ENCODE peak calls at places on chromosomes 6 and 20, in five cellular contexts. I is cardiac muscle cell, T is nephron progenitor cell, C is GM23338, P is ovary. E is an unnamed sample.

GRCh38 chr6:39243809-39244208 is 14.5 kb upstream of the KCNK5 start:
- DNase-seq in C (peak; percentile 29), I (no peak), T (no peak), P (no peak), E (no peak)

GRCh38 chr6:146111864-146112263 is 83.0 kb downstream of the GRM1 start:
- DNase-seq in T (no peak), C (peak; percentile 10), P (no peak), I (no peak), E (no peak)

GRCh38 chr6:14088600-14089168 is 28.9 kb upstream of the CD83 start:
- DNase-seq in I (no peak), P (no peak), C (no peak), T (no peak), E (no peak)

GRCh38 chr6:151284012-151284411 is 44.2 kb downstream of the AKAP12 start:
- DNase-seq in P (no peak), T (no peak), C (no peak), I (no peak), E (no peak)

GRCh38 chr20:50585214-50585613 is 75.0 kb downstream of the PTPN1 start:
- DNase-seq in P (no peak), C (no peak), I (no peak), T (no peak), E (no peak)

GRCh38 chr6:152206072-152206818 is 398.8 kb downstream of the ESR1 start:
- DNase-seq in P (no peak), C (peak; percentile 71), T (peak; percentile 26), I (peak; percentile 25), E (no peak)

GRCh38 chr20:23049933-23050838 is 714 bp upstream of the THBD start:
- DNase-seq in T (peak; percentile 39), I (peak; percentile 42), P (peak; percentile 40), C (peak; percentile 53), E (peak; percentile 15)

GRCh38 chr20:57581202-57582028 is 20.5 kb downstream of the PCK1 start:
- DNase-seq in T (no peak), I (no peak), C (no peak), P (no peak), E (no peak)

GRCh38 chr20:51884561-51884960 is 82.2 kb upstream of the SALL4 start:
- DNase-seq in P (no peak), C (no peak), I (peak; percentile 76), T (no peak), E (no peak)

GRCh38 chr6:130927305-130927704 is 100.1 kb downstream of the SMLR1 start:
- DNase-seq in T (no peak), P (no peak), C (no peak), I (no peak), E (no peak)

GRCh38 chr6:154513601-154514320 is 3.3 kb upstream of the CNKSR3 start:
- DNase-seq in P (no peak), I (no peak), T (no peak), C (no peak), E (no peak)

GRCh38 chr6:144285548-144285797 is 338 bp downstream of the UTRN start:
- DNase-seq in C (no peak), I (no peak), P (peak; percentile 56), T (no peak), E (no peak)

GRCh38 chr20:51077601-51078000 is 54.7 kb upstream of the KCNG1 start:
- DNase-seq in I (no peak), T (no peak), P (no peak), C (no peak), E (no peak)

GRCh38 chr6:107716688-107717089 is 107.4 kb downstream of the SCML4 start:
- DNase-seq in P (no peak), C (peak; percentile 79), I (peak; percentile 40), T (no peak), E (no peak)

GRCh38 chr6:147149826-147150225 is 54.4 kb upstream of the STXBP5 start:
- DNase-seq in C (no peak), P (no peak), I (no peak), T (no peak), E (no peak)

GRCh38 chr20:39081255-39081654 is 119.1 kb downstream of the DHX35 start:
- DNase-seq in T (peak; percentile 89), P (peak; percentile 68), I (peak; percentile 85), C (peak; percentile 87), E (peak; percentile 75)

GRCh38 chr6:134609862-134610261 is 291.9 kb upstream of the SGK1 start:
- DNase-seq in P (no peak), C (no peak), T (no peak), I (no peak), E (no peak)

GRCh38 chr6:149964243-149965190 is 774 bp downstream of the ULBP1 start:
- DNase-seq in I (peak; percentile 17), T (peak; percentile 42), C (no peak), P (no peak), E (no peak)

GRCh38 chr6:39114395-39114706 is 635 bp downstream of the SAYSD1 start:
- DNase-seq in T (no peak), I (no peak), C (no peak), P (no peak), E (no peak)

GRCh38 chr6:111220383-111221031 is 133.2 kb downstream of the SLC16A10 start:
- DNase-seq in T (no peak), C (no peak), P (no peak), I (no peak), E (no peak)

GRCh38 chr6:29376003-29376402 is 912 bp upstream of the OR12D3 start:
- DNase-seq in C (peak; percentile 47), T (no peak), I (peak; percentile 11), P (no peak), E (no peak)

DNA sequence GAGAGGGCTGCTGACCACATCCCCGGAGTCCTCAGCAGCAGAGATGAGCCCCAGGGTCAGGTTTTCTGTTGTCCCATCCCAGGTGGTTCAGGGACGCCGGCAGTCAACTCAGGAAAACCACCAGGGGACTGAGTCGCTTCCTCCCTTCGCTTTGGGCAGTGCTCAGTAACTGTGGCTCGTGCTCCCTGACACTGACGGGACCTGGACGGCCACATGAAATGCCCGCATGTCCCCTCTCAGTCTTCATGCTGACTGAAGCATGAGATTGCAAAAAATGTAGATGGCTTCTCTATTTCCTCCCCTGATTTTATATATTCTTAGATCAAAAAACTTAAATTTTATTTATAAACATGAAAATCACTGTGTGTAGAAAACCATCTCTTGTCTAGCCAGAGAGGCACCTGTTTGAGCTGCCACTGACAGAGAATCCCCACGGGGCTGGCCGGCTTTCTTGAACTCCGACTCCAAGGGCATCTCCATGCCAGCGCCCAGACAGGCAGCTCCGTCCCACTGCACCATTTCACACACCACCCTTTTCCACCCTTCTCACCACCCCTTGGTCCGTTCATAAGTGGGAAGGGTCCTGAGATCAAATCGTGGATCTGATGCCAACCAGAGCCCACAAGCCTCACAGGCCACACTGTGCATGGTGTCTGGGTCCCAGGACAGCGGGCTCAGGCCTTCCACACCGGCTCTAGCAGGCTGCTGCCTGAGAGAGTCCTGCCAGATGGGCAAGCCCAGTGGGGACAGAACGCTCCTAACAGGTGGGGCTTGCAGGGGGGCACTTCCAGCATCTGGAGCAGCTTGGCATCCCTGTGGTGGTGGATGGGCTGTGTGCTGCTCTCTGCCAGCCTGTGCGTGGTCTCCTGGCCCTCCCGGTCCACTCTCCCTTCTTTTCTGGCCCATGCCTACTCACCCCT is 98.2 kb downstream of the SMOC2 start:
- DNase-seq in C (no peak), I (no peak), T (no peak), P (no peak), E (no peak)
- TF ChIP-seq CTCF in C (no peak), I (no peak), T (no peak), P (no peak), E (no peak)

GRCh38 chr6:79946242-79946641 is 1.1 kb downstream of the ELOVL4 start:
- DNase-seq in P (no peak), T (peak; percentile 37), I (peak; percentile 38), C (peak; percentile 74), E (no peak)
- TF ChIP-seq CTCF in P (no peak), T (peak; percentile 62), I (peak; percentile 51), C (peak; percentile 52), E (peak; percentile 60)

GRCh38 chr20:20864346-20865096 is 152.1 kb upstream of the RALGAPA2 start:
- DNase-seq in P (no peak), I (peak; percentile 6), C (peak; percentile 63), T (no peak), E (no peak)
- TF ChIP-seq CTCF in P (no peak), I (no peak), C (peak; percentile 75), T (peak; percentile 41), E (peak; percentile 69)

GRCh38 chr6:68229566-68229965 is 405.5 kb upstream of the ADGRB3 start:
- DNase-seq in C (no peak), T (no peak), P (no peak), I (no peak), E (no peak)

GRCh38 chr6:68225729-68226128 is 409.4 kb upstream of the ADGRB3 start:
- DNase-seq in T (no peak), I (no peak), C (peak; percentile 34), P (no peak), E (no peak)

GRCh38 chr6:68226460-68226859 is 408.6 kb upstream of the ADGRB3 start:
- DNase-seq in C (peak; percentile 61), T (no peak), P (no peak), I (peak; percentile 61), E (no peak)
- TF ChIP-seq CTCF in C (peak; percentile 71), T (peak; percentile 48), P (no peak), I (peak; percentile 48), E (peak; percentile 54)

GRCh38 chr20:33022733-33023438 is 8.6 kb upstream of the BPIFB6 start:
- DNase-seq in T (no peak), I (no peak), C (no peak), P (no peak), E (no peak)
- TF ChIP-seq CTCF in T (no peak), I (no peak), C (no peak), P (no peak), E (no peak)

GRCh38 chr6:159966981-159967380 is 1.9 kb upstream of the IGF2R start:
- DNase-seq in C (no peak), P (no peak), T (no peak), I (no peak), E (no peak)

GRCh38 chr6:159969921-159970320 is 1.0 kb downstream of the IGF2R start:
- DNase-seq in I (peak; percentile 73), C (peak; percentile 83), P (peak; percentile 52), T (peak; percentile 45), E (peak; percentile 17)

GRCh38 chr6:159968295-159969203 is at the start of gene IGF2R:
- DNase-seq in I (peak; percentile 90), C (peak; percentile 96), T (peak; percentile 90), P (peak; percentile 95), E (peak; percentile 85)

GRCh38 chr6:159969204-159969912 is 476 bp downstream of the IGF2R start:
- DNase-seq in I (peak; percentile 49), P (peak; percentile 67), T (peak; percentile 71), C (peak; percentile 65), E (peak; percentile 42)

GRCh38 chr6:159966339-159966738 is 2.5 kb upstream of the IGF2R start:
- DNase-seq in P (no peak), T (no peak), C (no peak), I (peak; percentile 52), E (no peak)
- TF ChIP-seq CTCF in P (no peak), T (no peak), C (no peak), I (no peak), E (no peak)

GRCh38 chr6:87944541-87944954 is 103.1 kb upstream of the SPACA1 start:
- DNase-seq in T (peak; percentile 26), P (no peak), C (peak; percentile 31), I (peak; percentile 38), E (no peak)
- TF ChIP-seq CTCF in T (no peak), P (no peak), C (peak; percentile 51), I (no peak), E (no peak)

DNA sequence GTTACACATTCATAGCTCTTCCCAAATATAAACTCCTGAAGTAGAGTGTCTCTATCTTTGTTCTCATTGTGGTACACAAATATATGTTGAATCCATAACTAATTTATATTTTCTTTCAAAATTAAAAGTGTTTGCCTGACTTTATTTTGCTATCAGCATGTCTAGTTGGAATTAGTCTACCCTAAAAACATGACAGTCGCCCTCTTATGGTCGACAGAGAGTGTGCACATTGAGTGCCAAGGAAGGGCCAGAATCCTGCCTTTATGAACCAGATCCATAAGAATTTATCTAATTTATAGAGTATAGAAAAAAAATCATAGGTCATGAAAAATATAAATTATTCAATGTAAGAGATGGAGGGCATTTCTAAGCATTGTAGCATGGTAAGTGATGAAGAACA is 12.3 kb upstream of the DEFB112 start:
- DNase-seq in C (peak; percentile 52), I (no peak), T (peak; percentile 5), P (no peak), E (no peak)
- TF ChIP-seq CTCF in C (peak; percentile 70), I (no peak), T (peak; percentile 48), P (no peak), E (peak; percentile 43)

E was measured in progenitor cell of endocrine pancreas.